ENCODE peak calls at places on chromosome 21, in seven cellular contexts. One of them, this sample, is unnamed.
A peak's percentile ranks its signal among the peaks of the same experiment; 100 is the strongest.

GRCh38 chr21:17854771-17855170 is 35.6 kb upstream of the C21orf91 start:
- DNase-seq in mammary epithelial cell: peak; percentile 5
- DNase-seq in HepG2: no peak
- DNase-seq in neural progenitor cell: no peak
- DNase-seq in HCT116: no peak
- DNase-seq in kidney: no peak
- DNase-seq in H9: no peak
- DNase-seq in this sample: no peak

GRCh38 chr21:31204801-31205200 is 139.3 kb downstream of the TIAM1 start:
- DNase-seq in mammary epithelial cell: no peak
- DNase-seq in HepG2: no peak
- DNase-seq in neural progenitor cell: no peak
- DNase-seq in HCT116: no peak
- DNase-seq in kidney: no peak
- DNase-seq in H9: no peak
- DNase-seq in this sample: no peak

GRCh38 chr21:31557956-31558838 is 101.3 kb upstream of the SOD1 start:
- DNase-seq in mammary epithelial cell: peak; percentile 51
- DNase-seq in HepG2: no peak
- DNase-seq in neural progenitor cell: peak; percentile 71
- DNase-seq in HCT116: no peak
- DNase-seq in kidney: no peak
- DNase-seq in H9: peak; percentile 48
- DNase-seq in this sample: peak; percentile 86

GRCh38 chr21:36701912-36702621 is 3.2 kb downstream of the SIM2 start:
- DNase-seq in mammary epithelial cell: no peak
- DNase-seq in HepG2: no peak
- DNase-seq in neural progenitor cell: peak; percentile 47
- DNase-seq in HCT116: no peak
- DNase-seq in kidney: no peak
- DNase-seq in H9: peak; percentile 55
- DNase-seq in this sample: peak; percentile 67

GRCh38 chr21:18245493-18245967 is 897 bp downstream of the CHODL start:
- DNase-seq in mammary epithelial cell: no peak
- DNase-seq in HepG2: peak; percentile 39
- DNase-seq in neural progenitor cell: peak; percentile 59
- DNase-seq in HCT116: no peak
- DNase-seq in kidney: peak; percentile 64
- DNase-seq in H9: no peak
- DNase-seq in this sample: peak; percentile 54

GRCh38 chr21:17468698-17469097 is 44.1 kb upstream of the CXADR start:
- DNase-seq in mammary epithelial cell: no peak
- DNase-seq in HepG2: no peak
- DNase-seq in neural progenitor cell: no peak
- DNase-seq in HCT116: no peak
- DNase-seq in kidney: no peak
- DNase-seq in H9: no peak
- DNase-seq in this sample: no peak

GRCh38 chr21:38950388-38951094 is 144.8 kb downstream of the ETS2 start:
- DNase-seq in mammary epithelial cell: peak; percentile 41
- DNase-seq in HepG2: no peak
- DNase-seq in neural progenitor cell: no peak
- DNase-seq in HCT116: no peak
- DNase-seq in kidney: no peak
- DNase-seq in H9: no peak
- DNase-seq in this sample: no peak

GRCh38 chr21:28771790-28772501 is 220.7 kb downstream of the LTN1 start:
- DNase-seq in mammary epithelial cell: peak; percentile 10
- DNase-seq in HepG2: no peak
- DNase-seq in neural progenitor cell: no peak
- DNase-seq in HCT116: no peak
- DNase-seq in kidney: no peak
- DNase-seq in H9: no peak
- DNase-seq in this sample: no peak

GRCh38 chr21:17512245-17513213 is at the start of gene CXADR:
- DNase-seq in mammary epithelial cell: peak; percentile 85
- DNase-seq in HepG2: peak; percentile 89
- DNase-seq in neural progenitor cell: peak; percentile 98
- DNase-seq in HCT116: peak; percentile 71
- DNase-seq in kidney: peak; percentile 95
- DNase-seq in H9: peak; percentile 93
- DNase-seq in this sample: peak; percentile 97

GRCh38 chr21:24259241-24259640 is 1348.0 kb downstream of the MRPL39 start:
- DNase-seq in mammary epithelial cell: no peak
- DNase-seq in HepG2: no peak
- DNase-seq in neural progenitor cell: no peak
- DNase-seq in HCT116: no peak
- DNase-seq in kidney: no peak
- DNase-seq in H9: no peak
- DNase-seq in this sample: no peak

GRCh38 chr21:31425158-31425557 is 81.1 kb upstream of the TIAM1 start:
- DNase-seq in mammary epithelial cell: no peak
- DNase-seq in HepG2: no peak
- DNase-seq in neural progenitor cell: peak; percentile 63
- DNase-seq in HCT116: no peak
- DNase-seq in kidney: no peak
- DNase-seq in H9: peak; percentile 29
- DNase-seq in this sample: peak; percentile 52

GRCh38 chr21:16262109-16262508 is 532.3 kb downstream of the USP25 start:
- DNase-seq in mammary epithelial cell: no peak
- DNase-seq in HepG2: no peak
- DNase-seq in neural progenitor cell: no peak
- DNase-seq in HCT116: no peak
- DNase-seq in kidney: no peak
- DNase-seq in H9: no peak
- DNase-seq in this sample: no peak

GRCh38 chr21:36397606-36398005 is 12.4 kb downstream of the CHAF1B start:
- DNase-seq in mammary epithelial cell: no peak
- DNase-seq in HepG2: no peak
- DNase-seq in neural progenitor cell: no peak
- DNase-seq in HCT116: no peak
- DNase-seq in kidney: no peak
- DNase-seq in H9: no peak
- DNase-seq in this sample: peak; percentile 13

GRCh38 chr21:19607983-19608668 is 1204.5 kb upstream of the TMPRSS15 start:
- DNase-seq in mammary epithelial cell: no peak
- DNase-seq in HepG2: no peak
- DNase-seq in neural progenitor cell: peak; percentile 17
- DNase-seq in HCT116: no peak
- DNase-seq in kidney: no peak
- DNase-seq in H9: no peak
- DNase-seq in this sample: no peak

GRCh38 chr21:27206368-27206982 is 239.6 kb upstream of the ADAMTS5 start:
- DNase-seq in mammary epithelial cell: no peak
- DNase-seq in HepG2: no peak
- DNase-seq in neural progenitor cell: peak; percentile 54
- DNase-seq in HCT116: no peak
- DNase-seq in kidney: no peak
- DNase-seq in H9: peak; percentile 41
- DNase-seq in this sample: peak; percentile 47

GRCh38 chr21:46667191-46667734 is 31.8 kb downstream of the PRMT2 start:
- DNase-seq in mammary epithelial cell: peak; percentile 49
- DNase-seq in HepG2: peak; percentile 16
- DNase-seq in neural progenitor cell: peak; percentile 58
- DNase-seq in HCT116: no peak
- DNase-seq in kidney: no peak
- DNase-seq in H9: peak; percentile 54
- DNase-seq in this sample: peak; percentile 76

GRCh38 chr21:26842976-26843911 is 2.0 kb downstream of the ADAMTS1 start:
- DNase-seq in mammary epithelial cell: peak; percentile 91
- DNase-seq in HepG2: no peak
- DNase-seq in neural progenitor cell: peak; percentile 81
- DNase-seq in HCT116: no peak
- DNase-seq in kidney: peak; percentile 96
- DNase-seq in H9: peak; percentile 86
- DNase-seq in this sample: peak; percentile 92

GRCh38 chr21:27825035-27825434 is 858.1 kb upstream of the ADAMTS5 start:
- DNase-seq in mammary epithelial cell: no peak
- DNase-seq in HepG2: no peak
- DNase-seq in neural progenitor cell: peak; percentile 13
- DNase-seq in HCT116: no peak
- DNase-seq in kidney: no peak
- DNase-seq in H9: peak; percentile 40
- DNase-seq in this sample: peak; percentile 53

GRCh38 chr21:15065381-15066230 is 806 bp upstream of the NRIP1 start:
- DNase-seq in mammary epithelial cell: peak; percentile 79
- DNase-seq in HepG2: peak; percentile 39
- DNase-seq in neural progenitor cell: peak; percentile 88
- DNase-seq in HCT116: no peak
- DNase-seq in kidney: peak; percentile 92
- DNase-seq in H9: peak; percentile 62
- DNase-seq in this sample: peak; percentile 89

GRCh38 chr21:44006017-44006624 is 6.0 kb upstream of the TRAPPC10 start:
- DNase-seq in mammary epithelial cell: peak; percentile 88
- DNase-seq in HepG2: no peak
- DNase-seq in neural progenitor cell: no peak
- DNase-seq in HCT116: no peak
- DNase-seq in kidney: no peak
- DNase-seq in H9: no peak
- DNase-seq in this sample: no peak

GRCh38 chr21:31326478-31327247 is 17.4 kb downstream of the TIAM1 start:
- DNase-seq in mammary epithelial cell: no peak
- DNase-seq in HepG2: no peak
- DNase-seq in neural progenitor cell: no peak
- DNase-seq in HCT116: no peak
- DNase-seq in kidney: no peak
- DNase-seq in H9: no peak
- DNase-seq in this sample: no peak

GRCh38 chr21:14603202-14603601 is 57.1 kb upstream of the SAMSN1 start:
- DNase-seq in mammary epithelial cell: peak; percentile 76
- DNase-seq in HepG2: no peak
- DNase-seq in neural progenitor cell: no peak
- DNase-seq in HCT116: no peak
- DNase-seq in kidney: no peak
- DNase-seq in H9: no peak
- DNase-seq in this sample: no peak

GRCh38 chr21:39518845-39519205 is 67.1 kb downstream of the SH3BGR start:
- DNase-seq in mammary epithelial cell: no peak
- DNase-seq in HepG2: no peak
- DNase-seq in neural progenitor cell: no peak
- DNase-seq in HCT116: no peak
- DNase-seq in kidney: no peak
- DNase-seq in H9: no peak
- DNase-seq in this sample: no peak

GRCh38 chr21:38012700-38013099 is 96.4 kb upstream of the KCNJ6 start:
- DNase-seq in mammary epithelial cell: no peak
- DNase-seq in HepG2: no peak
- DNase-seq in neural progenitor cell: no peak
- DNase-seq in HCT116: no peak
- DNase-seq in kidney: no peak
- DNase-seq in H9: no peak
- DNase-seq in this sample: no peak

GRCh38 chr21:31538821-31539220 is 120.7 kb upstream of the SOD1 start:
- DNase-seq in mammary epithelial cell: no peak
- DNase-seq in HepG2: no peak
- DNase-seq in neural progenitor cell: no peak
- DNase-seq in HCT116: no peak
- DNase-seq in kidney: peak; percentile 15
- DNase-seq in H9: no peak
- DNase-seq in this sample: no peak

GRCh38 chr21:45405271-45405818 is 380 bp downstream of the COL18A1 start:
- DNase-seq in mammary epithelial cell: no peak
- DNase-seq in HepG2: no peak
- DNase-seq in neural progenitor cell: peak; percentile 57
- DNase-seq in HCT116: no peak
- DNase-seq in kidney: peak; percentile 90
- DNase-seq in H9: no peak
- DNase-seq in this sample: peak; percentile 67
- H3K27ac ChIP-seq in mammary epithelial cell: no peak overlapping the region
- H3K27ac ChIP-seq in HepG2: peak overlapping the region; percentile 80
- H3K27ac ChIP-seq in neural progenitor cell: no peak overlapping the region
- H3K27ac ChIP-seq in HCT116: peak overlapping the region; percentile 69
- H3K27ac ChIP-seq in kidney: peak overlapping the region; percentile 91
- H3K27ac ChIP-seq in H9: no peak overlapping the region
- H3K27ac ChIP-seq in this sample: peak overlapping the region; percentile 53

GRCh38 chr21:25459993-25460392 is 147.3 kb downstream of the MRPL39 start:
- DNase-seq in mammary epithelial cell: no peak
- DNase-seq in HepG2: no peak
- DNase-seq in neural progenitor cell: no peak
- DNase-seq in HCT116: no peak
- DNase-seq in kidney: no peak
- DNase-seq in H9: no peak
- DNase-seq in this sample: no peak
- H3K9ac ChIP-seq in mammary epithelial cell: no peak overlapping the region
- H3K9ac ChIP-seq in HepG2: no peak overlapping the region
- H3K9ac ChIP-seq in neural progenitor cell: no peak overlapping the region
- H3K9ac ChIP-seq in HCT116: no peak overlapping the region
- H3K9ac ChIP-seq in kidney: no peak overlapping the region
- H3K9ac ChIP-seq in H9: no peak overlapping the region
- H3K9ac ChIP-seq in this sample: no peak overlapping the region

GRCh38 chr21:41815652-41816582 is 49.1 kb upstream of the RIPK4 start:
- DNase-seq in mammary epithelial cell: no peak
- DNase-seq in HepG2: no peak
- DNase-seq in neural progenitor cell: no peak
- DNase-seq in HCT116: no peak
- DNase-seq in kidney: no peak
- DNase-seq in H9: no peak
- DNase-seq in this sample: no peak
- H3K9me3 ChIP-seq in mammary epithelial cell: no peaks in the 10 kb centered on the region
- H3K9me3 ChIP-seq in HepG2: no peaks in the 10 kb centered on the region
- H3K9me3 ChIP-seq in neural progenitor cell: no peaks in the 10 kb centered on the region
- H3K9me3 ChIP-seq in HCT116: no peaks in the 10 kb centered on the region
- H3K9me3 ChIP-seq in kidney: no peaks in the 10 kb centered on the region
- H3K9me3 ChIP-seq in H9: no peaks in the 10 kb centered on the region
- H3K9me3 ChIP-seq in this sample: no peaks in the 10 kb centered on the region

GRCh38 chr21:42515708-42516502 is 2.3 kb downstream of the SLC37A1 start:
- DNase-seq in mammary epithelial cell: no peak
- DNase-seq in HepG2: no peak
- DNase-seq in neural progenitor cell: no peak
- DNase-seq in HCT116: peak; percentile 48
- DNase-seq in kidney: peak; percentile 46
- DNase-seq in H9: no peak
- DNase-seq in this sample: no peak

GRCh38 chr21:42513985-42514882 is 582 bp downstream of the SLC37A1 start:
- DNase-seq in mammary epithelial cell: peak; percentile 39
- DNase-seq in HepG2: no peak
- DNase-seq in neural progenitor cell: peak; percentile 61
- DNase-seq in HCT116: no peak
- DNase-seq in kidney: peak; percentile 88
- DNase-seq in H9: peak; percentile 81
- DNase-seq in this sample: peak; percentile 85

GRCh38 chr21:42512346-42513034 is 1.2 kb upstream of the SLC37A1 start:
- DNase-seq in mammary epithelial cell: no peak
- DNase-seq in HepG2: no peak
- DNase-seq in neural progenitor cell: no peak
- DNase-seq in HCT116: no peak
- DNase-seq in kidney: no peak
- DNase-seq in H9: no peak
- DNase-seq in this sample: no peak

GRCh38 chr21:42513151-42513984 is at the start of gene SLC37A1:
- DNase-seq in mammary epithelial cell: no peak
- DNase-seq in HepG2: no peak
- DNase-seq in neural progenitor cell: peak; percentile 65
- DNase-seq in HCT116: no peak
- DNase-seq in kidney: peak; percentile 77
- DNase-seq in H9: peak; percentile 65
- DNase-seq in this sample: peak; percentile 81

DNA sequence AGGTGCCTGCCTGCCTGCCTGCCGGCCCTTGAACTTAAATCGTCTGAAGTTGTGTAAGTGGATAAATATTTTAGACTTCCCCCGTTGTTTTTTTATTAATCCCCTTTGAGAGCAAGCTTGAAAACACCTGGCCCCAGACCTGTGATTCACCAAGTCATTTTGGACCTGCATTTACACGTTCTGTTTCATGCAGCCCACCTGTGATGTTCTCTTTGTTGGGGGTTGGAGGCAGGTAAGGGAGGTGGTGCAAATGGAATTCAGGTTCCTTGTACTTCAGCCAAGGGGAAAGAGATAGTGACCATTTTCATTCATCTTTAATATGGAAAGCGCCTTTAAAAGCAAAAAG is 1.2 kb downstream of the SLC37A1 start:
- DNase-seq in mammary epithelial cell: no peak
- DNase-seq in HepG2: no peak
- DNase-seq in neural progenitor cell: no peak
- DNase-seq in HCT116: no peak
- DNase-seq in kidney: no peak
- DNase-seq in H9: no peak
- DNase-seq in this sample: no peak
- H3K27ac ChIP-seq in mammary epithelial cell: no peak overlapping the region
- H3K27ac ChIP-seq in HepG2: no peak overlapping the region
- H3K27ac ChIP-seq in neural progenitor cell: no peak overlapping the region
- H3K27ac ChIP-seq in HCT116: peak overlapping the region; percentile 62
- H3K27ac ChIP-seq in kidney: no peak overlapping the region
- H3K27ac ChIP-seq in H9: peak overlapping the region; percentile 70
- H3K27ac ChIP-seq in this sample: no peak overlapping the region

This sample was measured in endodermal cell.